ENCODE peak calls at places on chromosomes 13 and 19, in six cellular contexts. D is BE2C, Y is left lung, S is lower lobe of right lung, I is hepatocyte, Z is stomach. O is an unnamed sample.

GRCh38 chr19:39679791-39680168 is 24.1 kb downstream of the LGALS16 start:
- DNase-seq in S (no peak), Z (no peak), D (no peak), I (no peak), Y (no peak), O (no peak)

GRCh38 chr19:40907968-40908735 is 26.1 kb upstream of the CYP2A7 start:
- DNase-seq in S (no peak), Y (no peak), D (no peak), I (no peak), Z (no peak), O (peak; percentile 42)

GRCh38 chr19:12782424-12783225 is 7.3 kb upstream of the HOOK2 start:
- DNase-seq in D (peak; percentile 91), Z (peak; percentile 80), S (peak; percentile 94), Y (peak; percentile 90), I (peak; percentile 89), O (peak; percentile 84)

GRCh38 chr19:35046461-35046860 is 4.9 kb downstream of the HPN start:
- DNase-seq in Z (peak; percentile 43), S (peak; percentile 23), Y (no peak), D (no peak), I (no peak), O (no peak)

GRCh38 chr13:33543089-33543459 is 257.5 kb upstream of the STARD13 start:
- DNase-seq in Y (no peak), D (no peak), I (no peak), S (no peak), Z (no peak), O (no peak)

GRCh38 chr19:41407271-41407670 is 9.7 kb downstream of the BCKDHA start:
- DNase-seq in D (no peak), S (peak; percentile 72), Y (no peak), I (no peak), Z (no peak), O (peak; percentile 59)

GRCh38 chr19:18500820-18501219 is 21.1 kb downstream of the ELL start:
- DNase-seq in Y (no peak), Z (peak; percentile 93), S (peak; percentile 61), D (no peak), I (no peak), O (peak; percentile 98)

GRCh38 chr13:43698009-43698408 is 88.8 kb downstream of the ENOX1 start:
- DNase-seq in Y (no peak), Z (no peak), I (no peak), D (no peak), S (no peak), O (no peak)

GRCh38 chr13:49165798-49166752 is 54.1 kb upstream of the MLNR start:
- DNase-seq in D (no peak), Y (no peak), I (no peak), S (no peak), Z (no peak), O (no peak)

GRCh38 chr13:46948338-46948737 is 51.5 kb upstream of the HTR2A start:
- DNase-seq in Y (no peak), I (no peak), D (no peak), Z (no peak), S (no peak), O (no peak)

GRCh38 chr19:38375098-38375493 is 725 bp downstream of the PSMD8 start:
- DNase-seq in Y (no peak), D (no peak), Z (no peak), S (no peak), I (no peak), O (no peak)

GRCh38 chr19:58395220-58395978 is at the start of gene RNF225:
- DNase-seq in D (peak; percentile 32), S (no peak), I (peak; percentile 46), Y (peak; percentile 69), Z (no peak), O (peak; percentile 47)

GRCh38 chr13:114118086-114118762 is 14.2 kb downstream of the RASA3 start:
- DNase-seq in S (no peak), Z (no peak), Y (no peak), D (no peak), I (no peak), O (no peak)

GRCh38 chr13:109939838-109940237 is 153.5 kb upstream of the IRS2 start:
- DNase-seq in Z (no peak), S (no peak), D (no peak), Y (no peak), I (no peak), O (no peak)

GRCh38 chr19:8488351-8488750 is 14.1 kb downstream of the PRAM1 start:
- DNase-seq in Y (no peak), D (no peak), I (no peak), S (no peak), Z (no peak), O (no peak)

GRCh38 chr13:37868691-37869505 is 674 bp downstream of the TRPC4 start:
- DNase-seq in I (peak; percentile 8), D (no peak), Y (no peak), S (no peak), Z (no peak), O (no peak)

GRCh38 chr13:97879646-97880297 is 73.7 kb upstream of the IPO5 start:
- DNase-seq in I (no peak), Y (no peak), D (no peak), S (no peak), Z (no peak), O (no peak)

GRCh38 chr19:3189702-3190469 is 4.2 kb downstream of the NCLN start:
- DNase-seq in S (no peak), I (no peak), Z (no peak), Y (no peak), D (no peak), O (no peak)

DNA sequence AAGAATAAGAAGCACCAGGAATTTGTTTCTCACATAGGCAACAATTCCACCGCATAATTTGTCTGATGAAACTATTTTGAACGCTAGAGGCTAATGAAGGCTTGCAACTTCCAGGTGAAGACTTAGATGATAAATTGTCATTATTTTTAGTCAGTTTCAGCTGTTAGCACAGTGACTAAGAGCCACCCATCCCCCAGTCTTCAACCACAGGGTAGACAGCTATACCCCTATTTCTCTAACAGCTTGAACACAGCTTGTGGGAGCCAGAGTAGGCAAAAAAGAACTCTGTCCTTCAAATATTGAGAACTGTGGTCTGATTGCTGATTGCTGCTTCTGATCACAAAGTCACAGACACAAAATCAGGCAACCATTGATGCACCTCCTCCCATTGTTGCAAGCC is 1124.8 kb upstream of the PRR20A start:
- DNase-seq in Z (no peak), S (no peak), I (no peak), Y (no peak), D (peak; percentile 59), O (no peak)
- H3K9me3 ChIP-seq in Z (no peaks in the 10 kb centered on the region), S (no peaks in the 10 kb centered on the region), I (no peaks in the 10 kb centered on the region), Y (peaks cover 11% of the 10 kb centered on the region), D (no peaks in the 10 kb centered on the region), O (no peaks in the 10 kb centered on the region)

GRCh38 chr13:81738364-81738763 is 1397.4 kb upstream of the SPRY2 start:
- DNase-seq in I (peak; percentile 19), Y (no peak), S (no peak), Z (no peak), D (no peak), O (no peak)
- TF ChIP-seq CTCF in I (no peak), Y (no peak), S (no peak), Z (no peak), D (no peak), O (no peak)

GRCh38 chr13:73300718-73301425 is 242.1 kb downstream of the KLF5 start:
- DNase-seq in I (no peak), D (no peak), Y (no peak), Z (no peak), S (no peak), O (no peak)
- H3K9me3 ChIP-seq in I (no peaks in the 10 kb centered on the region), D (no peaks in the 10 kb centered on the region), Y (no peaks in the 10 kb centered on the region), Z (no peaks in the 10 kb centered on the region), S (no peaks in the 10 kb centered on the region), O (no peaks in the 10 kb centered on the region)

GRCh38 chr19:4386038-4386782 is 14.1 kb downstream of the SH3GL1 start:
- DNase-seq in Z (no peak), D (no peak), I (no peak), S (no peak), Y (no peak), O (no peak)
- TF ChIP-seq CTCF in Z (no peak), D (no peak), I (no peak), S (no peak), Y (no peak), O (no peak)

GRCh38 chr19:22528956-22529355 is 105.2 kb upstream of the ZNF492 start:
- DNase-seq in S (no peak), I (no peak), D (no peak), Z (no peak), Y (no peak), O (no peak)

GRCh38 chr19:22530042-22530441 is 104.1 kb upstream of the ZNF492 start:
- DNase-seq in I (no peak), D (no peak), Y (no peak), S (no peak), Z (no peak), O (no peak)

GRCh38 chr19:22532388-22533310 is 101.5 kb upstream of the ZNF492 start:
- DNase-seq in Y (peak; percentile 45), Z (no peak), D (no peak), S (peak; percentile 68), I (no peak), O (peak; percentile 98)

GRCh38 chr19:22533761-22534160 is 100.4 kb upstream of the ZNF492 start:
- DNase-seq in Y (no peak), I (no peak), Z (no peak), D (no peak), S (no peak), O (no peak)
- H3K9me3 ChIP-seq in Y (peaks cover 56% of the 10 kb centered on the region), I (no peaks in the 10 kb centered on the region), Z (peaks cover 11% of the 10 kb centered on the region), D (no peaks in the 10 kb centered on the region), S (no peaks in the 10 kb centered on the region), O (no peaks in the 10 kb centered on the region)